ENCODE peak calls at places on chromosomes 16 and 17, in eight cellular contexts. U, Z, T, M, V, S, W and Q are unnamed samples.

GRCh38 chr17:6327007-6327406 is 107.9 kb downstream of the AIPL1 start:
- DNase-seq in V (no peak), M (no peak), Z (no peak), S (peak), U (no peak), T (no peak), W (no peak), Q (no peak)

GRCh38 chr17:78412403-78412802 is 34.0 kb downstream of the PGS1 start:
- DNase-seq in T (peak), U (no peak), S (no peak), W (peak), V (peak), Z (no peak), M (no peak), Q (no peak)

GRCh38 chr17:63445571-63446217 is 412 bp downstream of the CYB561 start:
- DNase-seq in M (peak), S (no peak), Z (no peak), U (peak), T (no peak), V (no peak), W (peak), Q (no peak)

GRCh38 chr17:37406635-37407455 is at the start of the genes ACACA and TADA2A:
- DNase-seq in U (peak), M (peak), S (peak), Z (no peak), T (peak), V (peak), W (peak), Q (peak)

GRCh38 chr16:54436342-54436741 is 149.8 kb upstream of the IRX3 start:
- DNase-seq in V (no peak), S (no peak), W (no peak), U (no peak), T (no peak), Z (no peak), M (no peak), Q (no peak)

GRCh38 chr16:1472974-1473373 is 1.9 kb downstream of the CLCN7 start:
- DNase-seq in W (no peak), Z (no peak), V (no peak), S (no peak), U (no peak), M (no peak), T (no peak), Q (no peak)

GRCh38 chr17:40415390-40415789 is 2.3 kb downstream of the TOP2A start:
- DNase-seq in M (no peak), T (peak), S (peak), U (no peak), V (peak), Z (no peak), W (no peak), Q (no peak)

GRCh38 chr16:14186007-14186953 is 115.2 kb downstream of the MRTFB start:
- DNase-seq in V (peak), U (no peak), W (no peak), Z (no peak), S (peak), T (peak), M (no peak), Q (no peak)

GRCh38 chr17:45119964-45120363 is 12.4 kb downstream of the PLCD3 start:
- DNase-seq in S (no peak), M (no peak), V (no peak), T (no peak), Z (no peak), W (no peak), U (no peak), Q (no peak)

GRCh38 chr17:10384175-10384574 is 11.4 kb upstream of the MYH13 start:
- DNase-seq in S (no peak), T (peak), V (no peak), Z (no peak), U (no peak), W (no peak), M (no peak), Q (no peak)

GRCh38 chr17:59332890-59333377 is 1.5 kb downstream of the YPEL2 start:
- DNase-seq in Z (no peak), U (peak), V (peak), T (peak), W (no peak), S (no peak), M (no peak), Q (no peak)

GRCh38 chr16:56506941-56507340 is 12.9 kb downstream of the BBS2 start:
- DNase-seq in M (no peak), W (no peak), V (peak), S (no peak), T (peak), U (no peak), Z (no peak), Q (no peak)

GRCh38 chr17:27466748-27467375 is 10.6 kb downstream of the KSR1 start:
- DNase-seq in W (peak), S (no peak), M (peak), Z (no peak), V (no peak), T (no peak), U (no peak), Q (peak)

GRCh38 chr16:85940214-85940613 is 41.3 kb downstream of the IRF8 start:
- DNase-seq in V (no peak), U (no peak), Z (peak), M (no peak), T (no peak), S (no peak), W (no peak), Q (no peak)

GRCh38 chr16:21326459-21326858 is 48.4 kb upstream of the CRYM start:
- DNase-seq in Z (peak), M (no peak), W (no peak), U (no peak), T (no peak), V (no peak), S (no peak), Q (no peak)

GRCh38 chr17:10327640-10328039 is 45.2 kb downstream of the MYH13 start:
- DNase-seq in M (peak), U (peak), T (peak), W (peak), V (peak), Z (peak), S (peak), Q (peak)

GRCh38 chr17:32684087-32684828 is 192.7 kb downstream of the MYO1D start:
- DNase-seq in W (no peak), V (no peak), S (no peak), U (peak), T (no peak), Z (no peak), M (no peak), Q (no peak)

GRCh38 chr16:67174706-67175231 is 4.4 kb downstream of the NOL3 start:
- DNase-seq in M (no peak), V (no peak), Z (no peak), U (no peak), S (no peak), T (no peak), W (no peak), Q (no peak)

GRCh38 chr16:67179421-67180080 is 4.2 kb downstream of the MATCAP1 start:
- DNase-seq in V (no peak), W (no peak), U (no peak), M (no peak), Z (no peak), T (no peak), S (peak), Q (no peak)

GRCh38 chr16:67180166-67180565 is 3.6 kb downstream of the MATCAP1 start:
- DNase-seq in Z (no peak), M (no peak), V (no peak), W (no peak), S (no peak), T (no peak), U (no peak), Q (no peak)

GRCh38 chr16:67176662-67177061 is 6.3 kb downstream of the NOL3 start:
- DNase-seq in S (no peak), Z (no peak), V (no peak), W (no peak), U (no peak), M (no peak), T (no peak), Q (no peak)

DNA sequence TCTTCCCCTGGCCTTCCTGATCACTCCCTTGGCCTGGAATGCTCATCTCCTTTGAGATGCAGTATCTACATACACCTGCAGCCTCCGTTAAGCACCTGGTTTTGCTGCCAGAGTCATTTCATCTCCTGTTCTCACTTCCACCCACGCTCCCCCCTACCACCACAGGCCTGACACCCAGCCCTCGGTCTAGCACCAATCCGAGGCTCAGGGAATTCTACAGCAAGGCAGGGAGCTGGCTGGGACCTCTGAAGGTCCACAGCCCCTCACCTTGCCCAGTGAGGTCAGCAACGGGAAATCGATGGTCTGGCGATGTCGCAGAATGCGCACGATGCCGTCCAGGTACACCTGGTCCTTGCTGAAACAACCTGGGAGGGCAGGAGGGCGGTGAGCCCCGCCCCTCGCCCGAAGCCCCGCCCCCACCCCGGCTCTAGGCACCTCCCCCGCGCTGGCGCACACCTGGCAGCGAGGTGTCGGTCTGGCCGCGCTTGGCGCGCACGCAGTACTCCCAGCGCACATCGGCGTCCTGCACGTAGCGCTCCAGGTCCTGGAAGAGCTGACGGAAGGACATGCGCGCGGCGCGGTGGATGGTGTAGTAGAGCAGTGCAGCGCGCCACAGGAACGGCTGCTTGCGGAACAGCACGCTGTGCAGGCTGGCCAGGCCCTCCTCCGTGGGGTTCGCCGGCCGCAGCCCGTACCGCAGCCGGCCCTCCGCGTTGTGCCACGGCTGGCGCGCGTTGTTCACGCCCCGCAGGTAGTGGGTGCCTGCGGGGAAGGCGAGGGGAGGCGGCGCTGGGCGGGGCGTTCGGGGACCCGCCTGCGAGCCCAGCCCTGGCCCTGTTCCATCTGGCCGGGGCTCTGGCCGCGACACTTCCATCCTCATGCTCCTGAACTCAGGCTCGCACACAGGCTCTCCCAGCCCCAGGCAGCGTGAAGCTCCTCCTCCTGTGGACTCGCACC is 5.7 kb downstream of the MATCAP1 start:
- DNase-seq in U (peak), S (peak), V (peak), T (peak), M (no peak), Z (no peak), W (peak), Q (no peak)
- TF ChIP-seq CTCF in U (no peak), S (no peak), V (no peak), T (peak), M (no peak), Z (no peak), W (peak), Q (peak)

DNA sequence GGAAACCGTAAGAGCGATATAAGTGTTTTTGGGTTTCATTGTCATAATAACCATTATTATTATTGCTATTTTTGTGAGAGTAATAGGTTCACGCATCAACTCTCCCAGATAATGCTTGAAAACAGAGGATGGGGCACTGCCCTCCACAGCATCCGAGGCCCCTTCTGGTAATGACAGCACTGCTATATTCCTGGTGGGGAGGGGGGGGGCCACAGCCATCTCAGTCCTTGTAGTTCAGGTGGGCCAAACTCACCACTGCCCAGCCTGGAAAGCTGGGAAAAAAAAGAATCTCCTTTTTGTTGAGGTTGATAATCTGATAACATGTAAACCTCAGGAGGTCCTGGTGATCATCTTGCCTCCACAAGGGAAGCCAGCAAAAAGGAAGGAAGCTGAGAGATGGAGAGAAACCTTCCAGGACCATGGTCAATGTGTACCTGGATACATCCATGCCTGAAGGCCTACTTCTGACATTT is 706 bp downstream of the C16orf95 start:
- DNase-seq in T (no peak), Z (no peak), V (no peak), M (no peak), U (no peak), W (no peak), S (no peak), Q (no peak)
- H3K4me3 ChIP-seq in T (peak), Z (peak), V (peak), M (peak), U (peak), W (peak), S (peak), Q (peak)

GRCh38 chr16:10031473-10031872 is 150.8 kb downstream of the GRIN2A start:
- DNase-seq in Z (no peak), T (no peak), U (no peak), W (no peak), S (no peak), V (no peak), M (no peak), Q (no peak)
- TF ChIP-seq CTCF in Z (peak), T (no peak), U (no peak), W (no peak), S (peak), V (no peak), M (no peak), Q (no peak)

GRCh38 chr16:89345663-89346150 is 128.2 kb downstream of the ZNF778 start:
- DNase-seq in S (no peak), W (peak), V (no peak), M (no peak), T (no peak), U (peak), Z (no peak), Q (no peak)
- H3K4me3 ChIP-seq in S (no peak), W (no peak), V (no peak), M (no peak), T (no peak), U (no peak), Z (no peak), Q (no peak)

DNA sequence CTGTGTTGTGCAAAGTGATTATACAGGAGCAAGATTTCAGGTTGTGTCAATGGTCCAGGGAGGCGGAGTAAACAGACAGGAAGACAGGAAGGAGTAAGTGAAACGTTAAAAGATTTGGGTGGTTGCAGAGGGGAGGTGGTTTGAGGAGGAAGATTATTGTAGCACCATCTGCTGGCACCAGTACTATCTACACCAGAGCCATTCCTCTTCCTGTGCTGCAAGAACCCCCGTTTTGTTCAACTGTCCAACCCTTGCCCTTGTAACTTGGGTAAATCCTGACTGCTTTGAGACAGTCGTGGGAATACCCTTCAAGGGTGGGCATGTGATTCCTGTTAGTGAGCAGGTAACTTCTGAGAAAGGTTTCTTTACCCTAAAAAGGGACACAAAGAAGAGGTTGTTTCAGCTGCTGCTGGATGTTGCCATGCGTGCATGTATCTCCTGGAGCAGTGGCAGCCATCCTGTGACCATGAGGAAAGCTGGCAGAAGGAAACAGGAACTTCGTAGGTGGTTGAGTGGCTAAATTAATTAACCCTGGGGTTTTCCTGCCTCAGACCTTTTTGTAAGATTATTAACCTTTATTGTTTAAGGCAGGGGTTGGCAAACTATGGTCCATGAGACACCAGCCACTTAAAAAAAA is 124.1 kb downstream of the PRKCA start:
- DNase-seq in V (peak), U (no peak), S (peak), T (peak), M (peak), W (no peak), Z (no peak), Q (peak)
- TF ChIP-seq CTCF in V (no peak), U (no peak), S (peak), T (peak), M (peak), W (peak), Z (peak), Q (peak)

DNA sequence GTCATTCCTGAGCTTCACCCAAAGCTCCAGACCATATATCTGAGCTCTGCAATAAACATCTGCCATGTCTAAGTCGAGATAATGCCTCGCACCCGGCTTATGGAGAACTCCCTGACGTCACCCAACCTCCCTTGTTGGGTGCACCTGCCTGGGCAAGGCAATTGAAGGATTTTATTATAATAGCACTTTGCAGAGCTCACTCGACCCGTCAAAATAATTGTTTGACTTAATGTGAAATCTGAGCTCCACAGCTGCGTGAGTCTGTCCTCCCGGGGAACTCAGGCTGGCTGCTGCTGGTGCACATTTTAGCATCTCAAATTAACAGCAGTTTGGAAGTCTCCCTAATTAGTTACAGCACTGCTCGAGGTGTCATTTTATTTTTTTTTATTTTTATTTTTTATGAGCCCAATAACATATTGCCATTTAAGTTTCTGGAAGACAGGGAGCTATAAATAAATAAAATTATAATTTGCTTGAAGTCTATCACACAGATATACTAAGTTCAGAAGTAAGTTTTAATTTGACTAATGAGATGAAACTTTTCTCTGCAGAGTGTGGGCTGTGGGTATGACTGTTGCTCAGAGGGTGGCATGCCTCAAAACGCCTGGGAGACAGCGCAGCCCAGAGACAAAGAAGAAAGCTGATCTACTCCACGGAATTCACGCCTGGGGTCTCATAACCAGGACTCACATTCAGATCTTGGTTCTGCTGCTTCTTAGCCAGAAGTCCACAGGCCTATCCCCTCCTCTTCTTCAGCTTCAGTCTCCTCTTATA is 401.4 kb upstream of the C16orf82 start:
- DNase-seq in U (no peak), M (no peak), W (no peak), T (no peak), Z (no peak), V (no peak), S (no peak), Q (no peak)
- H3K4me3 ChIP-seq in U (no peak), M (no peak), W (no peak), T (no peak), Z (no peak), V (no peak), S (no peak), Q (no peak)

DNA sequence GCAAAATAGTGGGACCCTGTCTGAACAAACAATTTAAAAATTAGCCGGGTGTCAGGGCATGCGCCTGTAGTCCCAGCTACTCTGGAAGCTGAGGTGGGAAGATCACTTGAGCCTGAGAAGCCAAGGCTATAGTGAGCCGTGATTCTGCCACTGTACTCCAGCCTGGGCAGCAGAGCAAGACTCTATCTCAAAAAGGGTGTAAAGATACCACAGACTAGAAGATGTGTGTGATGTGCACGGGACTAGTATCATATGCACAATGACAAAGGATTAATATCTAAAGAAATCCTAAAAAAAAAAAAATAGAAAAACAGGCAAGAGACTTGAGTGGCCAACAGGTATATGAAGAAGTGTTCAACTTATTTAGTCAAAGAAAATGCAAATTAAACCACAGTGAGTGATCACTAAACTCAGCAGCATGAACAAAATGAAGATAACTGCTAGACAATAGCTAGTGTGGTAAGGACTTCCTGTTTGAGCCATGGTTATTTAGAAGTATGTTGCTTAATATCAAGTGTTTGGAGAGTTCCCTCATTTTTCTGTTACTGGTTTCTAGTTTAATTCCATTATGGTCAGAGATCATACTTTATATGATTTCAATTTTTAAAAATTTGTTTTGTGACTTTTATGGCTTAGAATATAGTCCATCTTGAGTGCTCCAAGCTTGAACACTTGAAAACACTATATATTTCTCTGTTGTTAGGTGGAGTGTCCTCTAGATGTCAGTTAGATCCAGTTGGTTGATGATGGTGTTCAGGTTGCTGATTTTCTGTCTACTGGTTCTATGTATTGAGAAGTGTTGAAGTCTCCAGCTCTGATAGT is 14.7 kb upstream of the SLX4 start:
- DNase-seq in S (peak), V (no peak), U (no peak), T (peak), W (no peak), M (no peak), Z (no peak), Q (no peak)
- TF ChIP-seq CTCF in S (peak), V (no peak), U (no peak), T (no peak), W (no peak), M (no peak), Z (no peak), Q (peak)

GRCh38 chr16:30533146-30533522 is 1.5 kb downstream of the ZNF747 start:
- DNase-seq in V (no peak), W (peak), U (no peak), M (no peak), S (no peak), T (no peak), Z (no peak), Q (no peak)
- H3K4me3 ChIP-seq in V (no peak), W (no peak), U (no peak), M (no peak), S (peak), T (no peak), Z (no peak), Q (no peak)